ENCODE peak calls at places on chromosomes 13 and 19, in four cellular contexts. U, X, F and Q are unnamed samples.

GRCh38 chr19:36136975-36137686 is 2.7 kb upstream of the CAPNS1 start:
- DNase-seq in U (no peak), F (peak; percentile 70), X (peak; percentile 51), Q (no peak)

GRCh38 chr19:14023404-14024235 is 4.3 kb upstream of the RLN3 start:
- DNase-seq in X (peak; percentile 80), U (no peak), F (no peak), Q (no peak)

GRCh38 chr13:26485288-26485687 is 72.2 kb upstream of the WASF3 start:
- DNase-seq in U (no peak), X (no peak), F (no peak), Q (no peak)

GRCh38 chr13:114099191-114099590 is 33.2 kb downstream of the RASA3 start:
- DNase-seq in U (peak; percentile 77), F (peak; percentile 90), X (peak; percentile 87), Q (peak; percentile 88)

GRCh38 chr19:52963229-52963760 is 614 bp upstream of the ZNF816 start:
- DNase-seq in U (no peak), F (no peak), X (no peak), Q (no peak)

GRCh38 chr19:55670280-55671053 is 4.6 kb upstream of the EPN1 start:
- DNase-seq in F (peak; percentile 68), X (peak; percentile 20), U (no peak), Q (no peak)

GRCh38 chr19:6803036-6803404 is 30.5 kb downstream of the VAV1 start:
- DNase-seq in F (no peak), U (no peak), X (no peak), Q (no peak)

GRCh38 chr19:45423589-45424190 is at the start of gene ERCC1:
- DNase-seq in F (peak; percentile 97), U (peak; percentile 93), X (peak; percentile 97), Q (no peak)

GRCh38 chr19:49132974-49133609 is 13.7 kb downstream of the PPFIA3 start:
- DNase-seq in F (no peak), U (no peak), X (no peak), Q (no peak)

GRCh38 chr19:10784257-10784656 is 51.8 kb downstream of the TMED1 start:
- DNase-seq in U (no peak), X (no peak), F (no peak), Q (no peak)

GRCh38 chr13:26881154-26881553 is 120.6 kb upstream of the GPR12 start:
- DNase-seq in F (no peak), X (peak; percentile 72), U (no peak), Q (no peak)

GRCh38 chr19:29771708-29772415 is 39.9 kb upstream of the CCNE1 start:
- DNase-seq in F (no peak), X (peak; percentile 62), U (no peak), Q (no peak)

GRCh38 chr19:50537769-50538230 is 24.1 kb upstream of the ASPDH start:
- DNase-seq in F (peak; percentile 64), U (no peak), X (peak; percentile 90), Q (peak; percentile 7)

GRCh38 chr19:42596391-42597071 is 1.8 kb upstream of the CEACAM8 start:
- DNase-seq in U (no peak), F (no peak), X (peak; percentile 32), Q (no peak)

GRCh38 chr13:76619631-76620030 is 266.6 kb downstream of the KCTD12 start:
- DNase-seq in X (no peak), U (no peak), F (no peak), Q (no peak)

GRCh38 chr13:28574617-28575142 is 79.8 kb upstream of the FLT1 start:
- DNase-seq in F (peak; percentile 70), X (peak; percentile 92), U (no peak), Q (peak; percentile 95)

GRCh38 chr13:76637651-76638111 is 248.5 kb downstream of the KCTD12 start:
- DNase-seq in F (no peak), X (peak; percentile 17), U (no peak), Q (peak; percentile 71)

DNA sequence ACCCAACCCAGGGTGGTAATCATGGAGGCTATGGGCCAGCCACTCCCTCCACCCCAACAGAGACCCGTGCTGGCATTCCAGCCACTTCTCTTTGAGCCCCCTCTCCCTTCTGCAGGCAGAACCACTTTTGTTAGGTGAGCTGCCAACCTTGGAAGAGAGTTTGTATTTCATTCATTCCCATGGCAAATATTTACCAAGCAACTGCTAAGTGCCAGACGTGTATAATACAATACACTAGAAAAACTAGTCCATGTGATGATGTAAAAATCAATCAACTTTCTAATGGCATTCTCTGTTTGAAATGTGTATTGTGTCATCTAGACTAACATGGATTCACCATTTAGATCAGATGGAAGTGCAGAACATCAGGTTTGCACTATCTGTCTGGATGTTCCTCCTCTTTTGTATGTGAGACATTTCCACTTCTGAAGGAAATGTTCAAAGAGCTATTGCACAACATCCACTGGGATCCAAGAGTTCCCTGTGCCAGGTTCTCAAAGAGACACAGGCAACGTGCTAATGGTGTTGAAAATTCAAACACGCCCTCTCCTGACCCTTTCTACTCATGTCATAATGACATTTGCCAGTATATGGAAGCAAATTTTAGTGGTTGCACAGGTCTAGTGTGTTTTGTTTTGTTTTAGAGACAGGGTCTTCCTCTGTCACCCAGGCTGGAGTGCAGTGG is 5.4 kb downstream of the MLNR start:
- DNase-seq in U (no peak), F (no peak), X (peak; percentile 47), Q (no peak)
- H3K27me3 ChIP-seq in U (peaks cover 13% of the 10 kb centered on the region), F (peaks cover 7% of the 10 kb centered on the region), X (peaks cover 61% of the 10 kb centered on the region), Q (peaks cover 21% of the 10 kb centered on the region)

DNA sequence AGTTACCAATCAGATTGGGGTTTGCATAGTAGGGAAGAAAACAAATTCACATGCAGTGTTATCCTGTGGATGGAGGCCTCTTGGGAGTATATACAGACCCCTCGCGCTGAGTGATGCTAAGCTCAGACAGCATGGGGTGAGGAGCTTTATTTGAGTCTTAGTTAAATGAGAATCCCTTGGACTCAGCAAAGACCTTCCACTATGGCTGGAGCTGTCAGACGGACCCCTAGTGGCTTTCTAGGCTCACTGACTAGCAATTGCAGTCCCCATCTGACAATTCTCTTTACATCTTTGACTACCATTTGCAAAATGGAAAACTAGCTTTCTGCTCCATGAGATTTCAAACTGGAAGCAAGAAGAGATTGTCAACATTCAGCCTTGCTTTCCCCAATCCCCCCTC is 90.4 kb downstream of the STOML3 start:
- DNase-seq in F (no peak), U (no peak), X (no peak), Q (no peak)
- TF ChIP-seq CTCF in F (no peak), U (no peak), X (peak; percentile 28), Q (peak; percentile 10)

GRCh38 chr13:99992912-99993311 is 11.3 kb downstream of the ZIC2 start:
- DNase-seq in F (no peak), U (no peak), X (no peak), Q (no peak)
- H3K27me3 ChIP-seq in F (peaks cover 79% of the 10 kb centered on the region), U (peaks cover 95% of the 10 kb centered on the region), X (peaks cover 100% of the 10 kb centered on the region), Q (peaks cover 72% of the 10 kb centered on the region)

GRCh38 chr13:109764474-109765292 is 21.7 kb downstream of the IRS2 start:
- DNase-seq in X (no peak), F (no peak), U (no peak), Q (no peak)
- TF ChIP-seq CTCF in X (no peak), F (no peak), U (no peak), Q (peak; percentile 14)

GRCh38 chr19:58353717-58354477 is 605 bp upstream of the A1BG start:
- DNase-seq in U (no peak), F (no peak), X (no peak), Q (no peak)
- H3K27me3 ChIP-seq in U (no peaks in the 10 kb centered on the region), F (no peaks in the 10 kb centered on the region), X (no peaks in the 10 kb centered on the region), Q (no peaks in the 10 kb centered on the region)

GRCh38 chr19:18445252-18445948 is 7.5 kb upstream of the ISYNA1 start:
- DNase-seq in F (no peak), U (no peak), X (no peak), Q (no peak)
- TF ChIP-seq CTCF in F (no peak), U (no peak), X (no peak), Q (no peak)

DNA sequence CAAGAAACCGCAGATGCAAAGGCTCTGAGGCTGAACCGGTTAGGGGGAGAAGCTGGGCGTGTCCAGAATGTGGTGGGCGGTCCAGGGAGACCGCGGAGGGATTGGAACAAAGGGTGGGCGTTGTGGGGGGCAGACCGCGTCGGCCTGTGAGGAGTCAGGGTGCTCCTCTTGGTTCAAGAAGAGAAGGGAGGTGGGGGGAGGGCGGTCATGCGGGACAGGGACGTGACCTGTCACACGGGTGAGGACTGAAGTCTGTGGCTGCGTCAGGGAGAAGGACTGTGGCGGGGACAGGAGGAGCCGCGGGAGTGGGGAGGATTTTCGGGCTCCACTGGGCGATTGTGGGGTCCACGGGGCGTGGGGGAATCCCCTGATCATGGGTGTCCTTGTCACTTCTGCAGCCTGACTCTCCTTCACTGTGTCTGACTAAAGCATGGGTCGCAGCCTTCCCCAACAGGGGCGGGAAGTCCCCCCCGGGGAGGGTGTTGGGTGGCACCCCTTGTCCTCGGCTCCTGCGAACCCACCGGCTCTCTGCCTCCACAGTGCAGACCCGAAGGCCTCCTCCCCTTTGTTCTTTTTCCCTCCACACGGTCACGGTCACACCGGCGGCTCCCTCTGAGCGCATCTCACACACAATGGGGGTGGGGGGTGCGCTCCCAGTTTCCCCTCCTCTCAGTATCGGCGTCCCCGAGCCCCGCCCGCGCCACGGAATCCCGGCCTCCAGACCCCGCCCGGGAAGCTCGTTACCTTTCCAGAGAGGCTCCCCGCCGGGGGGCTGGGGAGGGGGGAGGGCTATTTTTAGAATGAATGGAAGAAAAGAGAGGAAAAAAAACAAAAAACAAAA is 16.4 kb upstream of the KCNN1 start:
- DNase-seq in X (no peak), F (no peak), U (no peak), Q (no peak)
- H3K27me3 ChIP-seq in X (peaks cover 20% of the 10 kb centered on the region), F (peaks cover 23% of the 10 kb centered on the region), U (peaks cover 28% of the 10 kb centered on the region), Q (peaks cover 40% of the 10 kb centered on the region)

GRCh38 chr19:46471116-46471733 is at the start of gene PNMA8A:
- DNase-seq in X (peak; percentile 92), F (peak; percentile 85), U (peak; percentile 91), Q (no peak)
- TF ChIP-seq CTCF in X (peak; percentile 25), F (no peak), U (no peak), Q (peak; percentile 16)

GRCh38 chr19:27762933-27763332 is 1450.0 kb downstream of the UQCRFS1 start:
- DNase-seq in F (no peak), U (no peak), X (no peak), Q (no peak)

GRCh38 chr19:27764186-27764804 is 1448.7 kb downstream of the UQCRFS1 start:
- DNase-seq in F (no peak), X (no peak), U (no peak), Q (no peak)

GRCh38 chr19:27754700-27755099 is 1458.3 kb downstream of the UQCRFS1 start:
- DNase-seq in F (no peak), U (no peak), X (no peak), Q (no peak)

GRCh38 chr19:27758626-27759505 is 1454.1 kb downstream of the UQCRFS1 start:
- DNase-seq in X (no peak), U (no peak), F (no peak), Q (no peak)

GRCh38 chr19:27759896-27760295 is 1453.1 kb downstream of the UQCRFS1 start:
- DNase-seq in X (no peak), F (no peak), U (no peak), Q (no peak)
- H3K27me3 ChIP-seq in X (no peaks in the 10 kb centered on the region), F (no peaks in the 10 kb centered on the region), U (no peaks in the 10 kb centered on the region), Q (no peaks in the 10 kb centered on the region)